ENCODE peak calls at places on chromosome 6, in seven cellular contexts. B is epithelial cell of esophagus, W is mesothelial cell of epicardium, Q is neural crest cell, P is HS-5, X is breast epithelium, I is NCI-H1105 treated with DMSO at 0.1 percent for 48 hours. H is an unnamed sample.

GRCh38 chr6:126701799-126702198 is 361.9 kb downstream of the CENPW start:
- DNase-seq in P (no peak), B (no peak), X (no peak), Q (no peak), I (no peak), W (no peak), H (no peak)

GRCh38 chr6:10194816-10195639 is 219.8 kb downstream of the TFAP2A start:
- DNase-seq in P (no peak), I (peak), B (peak), Q (no peak), W (no peak), X (no peak), H (no peak)

GRCh38 chr6:19988555-19988954 is 151.4 kb downstream of the ID4 start:
- DNase-seq in Q (no peak), X (no peak), W (no peak), B (peak), P (no peak), I (no peak), H (peak)

GRCh38 chr6:118980063-118980462 is 45.1 kb upstream of the MCM9 start:
- DNase-seq in B (peak), Q (no peak), W (no peak), I (no peak), X (no peak), P (no peak), H (peak)

GRCh38 chr6:45896783-45897441 is 118.7 kb downstream of the CLIC5 start:
- DNase-seq in B (no peak), I (no peak), Q (no peak), X (no peak), P (peak), W (no peak), H (no peak)

GRCh38 chr6:134077301-134077700 is 24.9 kb upstream of the SLC2A12 start:
- DNase-seq in I (no peak), X (no peak), Q (no peak), P (peak), W (no peak), B (no peak), H (peak)

GRCh38 chr6:47743744-47744143 is 38.1 kb upstream of the OPN5 start:
- DNase-seq in P (no peak), I (no peak), B (peak), Q (no peak), X (no peak), W (no peak), H (no peak)

GRCh38 chr6:166456360-166457156 is 73.8 kb upstream of the MPC1 start:
- DNase-seq in X (no peak), B (peak), P (no peak), I (no peak), W (no peak), Q (no peak), H (no peak)

GRCh38 chr6:130559166-130559565 is 193.3 kb downstream of the TMEM200A start:
- DNase-seq in W (no peak), Q (no peak), X (no peak), P (no peak), B (no peak), I (no peak), H (no peak)

GRCh38 chr6:140269766-140270165 is 895.3 kb upstream of the CITED2 start:
- DNase-seq in B (peak), I (no peak), P (no peak), X (no peak), W (no peak), Q (no peak), H (no peak)

GRCh38 chr6:138765896-138766487 is 7.6 kb upstream of the CCDC28A start:
- DNase-seq in P (peak), B (peak), Q (no peak), W (no peak), X (no peak), I (peak), H (peak)

GRCh38 chr6:80433666-80434025 is 327.2 kb downstream of the BCKDHB start:
- DNase-seq in X (no peak), I (no peak), W (no peak), Q (no peak), B (no peak), P (no peak), H (no peak)

GRCh38 chr6:161417712-161418457 is 144.0 kb upstream of the AGPAT4 start:
- DNase-seq in Q (no peak), B (no peak), P (no peak), W (no peak), X (no peak), I (no peak), H (no peak)

GRCh38 chr6:14664112-14664592 is 546.6 kb downstream of the CD83 start:
- DNase-seq in W (no peak), I (no peak), P (no peak), Q (no peak), B (no peak), X (no peak), H (no peak)

GRCh38 chr6:78561015-78561414 is 306.3 kb upstream of the IRAK1BP1 start:
- DNase-seq in Q (no peak), B (peak), I (no peak), W (no peak), P (no peak), X (no peak), H (no peak)

GRCh38 chr6:170290306-170291128 is at the start of gene DLL1:
- DNase-seq in X (no peak), I (peak), W (no peak), B (peak), P (no peak), Q (peak), H (no peak)

GRCh38 chr6:43997342-43997677 is 129.9 kb downstream of the MRPL14 start:
- DNase-seq in B (no peak), I (no peak), Q (no peak), X (no peak), P (no peak), W (no peak), H (no peak)

GRCh38 chr6:132764370-132764769 is 6.7 kb upstream of the VNN2 start:
- DNase-seq in B (peak), X (no peak), Q (no peak), P (peak), I (no peak), W (no peak), H (peak)

GRCh38 chr6:159441704-159441981 is 251.4 kb downstream of the SOD2 start:
- DNase-seq in X (no peak), Q (no peak), W (no peak), I (no peak), P (no peak), B (no peak), H (no peak)

GRCh38 chr6:149754573-149754972 is 5.0 kb downstream of the PCMT1 start:
- DNase-seq in X (no peak), B (peak), I (no peak), Q (no peak), W (no peak), P (no peak), H (no peak)

GRCh38 chr6:161319231-161319630 is 45.4 kb upstream of the AGPAT4 start:
- DNase-seq in B (no peak), Q (peak), X (no peak), W (no peak), P (no peak), I (no peak), H (no peak)

GRCh38 chr6:7691675-7692452 is 34.0 kb upstream of the BMP6 start:
- DNase-seq in X (no peak), P (no peak), I (no peak), B (peak), W (no peak), Q (no peak), H (peak)

GRCh38 chr6:100454571-100455229 is 10.0 kb downstream of the SIM1 start:
- DNase-seq in P (no peak), X (no peak), I (no peak), W (no peak), Q (no peak), B (no peak), H (no peak)

GRCh38 chr6:116412270-116412669 is 41.5 kb downstream of the DSE start:
- DNase-seq in P (no peak), W (no peak), I (no peak), X (no peak), B (no peak), Q (no peak), H (no peak)

GRCh38 chr6:34618430-34619182 is 62.5 kb upstream of the SPDEF start:
- DNase-seq in I (no peak), W (no peak), X (no peak), Q (no peak), P (no peak), B (no peak), H (no peak)

GRCh38 chr6:53518862-53519261 is 26.0 kb downstream of the GCLC start:
- DNase-seq in W (no peak), Q (no peak), B (no peak), X (no peak), P (no peak), I (no peak), H (no peak)

GRCh38 chr6:13485923-13486557 is 1.4 kb downstream of the GFOD1 start:
- DNase-seq in B (peak), W (no peak), Q (peak), I (peak), X (no peak), P (no peak), H (peak)

GRCh38 chr6:157688960-157689599 is 134.0 kb upstream of the SNX9 start:
- DNase-seq in I (no peak), P (no peak), B (no peak), W (no peak), X (no peak), Q (no peak), H (peak)

GRCh38 chr6:166467436-166468000 is 84.8 kb upstream of the MPC1 start:
- DNase-seq in X (no peak), Q (no peak), P (no peak), B (no peak), I (no peak), W (no peak), H (no peak)